ENCODE peak calls at places on chromosome 22, in seven cellular contexts. J is H9, T is neuronal stem cell, K is H1, G is mesendoderm, X is IMR-90, H is mesenchymal stem cell. Q is an unnamed sample.

GRCh38 chr22:21816472-21816786 is 51.0 kb downstream of the MAPK1 start:
- DNase-seq in J (no peak), T (no peak), K (no peak), G (no peak), X (no peak), H (no peak), Q (no peak)

GRCh38 chr22:27075891-27076290 is 418.5 kb downstream of the MIAT start:
- DNase-seq in J (no peak), T (no peak), K (no peak), G (no peak), X (no peak), H (no peak), Q (no peak)

GRCh38 chr22:26651840-26652239 is 5.5 kb upstream of the MIAT start:
- DNase-seq in J (no peak), T (no peak), K (no peak), G (no peak), X (no peak), H (no peak), Q (no peak)

GRCh38 chr22:50009251-50009650 is 3.3 kb downstream of the IL17REL start:
- DNase-seq in J (no peak), T (no peak), K (peak), G (no peak), X (no peak), H (no peak), Q (no peak)

GRCh38 chr22:39254789-39255298 is 10.1 kb upstream of the PDGFB start:
- DNase-seq in J (no peak), T (no peak), K (no peak), G (no peak), X (peak), H (peak), Q (peak)

GRCh38 chr22:49156662-49157285 is 670.9 kb downstream of the BRD1 start:
- DNase-seq in J (no peak), T (no peak), K (no peak), G (no peak), X (no peak), H (no peak), Q (no peak)

GRCh38 chr22:32309585-32310251 is 47.9 kb upstream of the RFPL3 start:
- DNase-seq in J (no peak), T (no peak), K (peak), G (peak), X (no peak), H (no peak), Q (no peak)

GRCh38 chr22:49350441-49351121 is 477.1 kb downstream of the BRD1 start:
- DNase-seq in J (peak), T (no peak), K (no peak), G (no peak), X (no peak), H (no peak), Q (no peak)

GRCh38 chr22:27962268-27963191 is 43.5 kb upstream of the PITPNB start:
- DNase-seq in J (no peak), T (no peak), K (no peak), G (no peak), X (peak), H (peak), Q (peak)

GRCh38 chr22:27879923-27880322 is 39.1 kb downstream of the PITPNB start:
- DNase-seq in J (no peak), T (no peak), K (no peak), G (peak), X (peak), H (peak), Q (peak)

GRCh38 chr22:36505998-36506635 is 723 bp downstream of the FOXRED2 start:
- DNase-seq in J (peak), T (no peak), K (no peak), G (no peak), X (no peak), H (no peak), Q (no peak)

GRCh38 chr22:48639896-48640732 is 1187.6 kb downstream of the BRD1 start:
- DNase-seq in J (no peak), T (no peak), K (no peak), G (no peak), X (no peak), H (no peak), Q (no peak)

GRCh38 chr22:29108137-29108536 is 35.3 kb downstream of the KREMEN1 start:
- DNase-seq in J (no peak), T (no peak), K (no peak), G (no peak), X (peak), H (peak), Q (peak)

GRCh38 chr22:47990486-47990885 is 1228.0 kb downstream of the TBC1D22A start:
- DNase-seq in J (no peak), T (no peak), K (no peak), G (no peak), X (no peak), H (no peak), Q (no peak)

GRCh38 chr22:49855491-49855911 is 1.9 kb downstream of the ZBED4 start:
- DNase-seq in J (no peak), T (no peak), K (no peak), G (no peak), X (peak), H (peak), Q (no peak)

GRCh38 chr22:27399161-27399560 is 402.4 kb downstream of the MN1 start:
- DNase-seq in J (no peak), T (no peak), K (no peak), G (no peak), X (no peak), H (no peak), Q (no peak)

GRCh38 chr22:33896154-33896800 is 24.0 kb downstream of the LARGE1 start:
- DNase-seq in J (no peak), T (no peak), K (no peak), G (no peak), X (no peak), H (no peak), Q (no peak)

GRCh38 chr22:39625554-39626537 is 55.3 kb downstream of the CACNA1I start:
- DNase-seq in J (no peak), T (no peak), K (no peak), G (no peak), X (no peak), H (no peak), Q (no peak)

GRCh38 chr22:24390576-24390975 is 36.8 kb upstream of the ADORA2A start:
- DNase-seq in J (no peak), T (no peak), K (no peak), G (no peak), X (no peak), H (peak), Q (no peak)

GRCh38 chr22:18060646-18061620 is 16.9 kb upstream of the PEX26 start:
- DNase-seq in J (no peak), T (no peak), K (no peak), G (peak), X (peak), H (peak), Q (no peak)

GRCh38 chr22:40345271-40345670 is 1.0 kb upstream of the ADSL start:
- DNase-seq in J (no peak), T (no peak), K (no peak), G (no peak), X (peak), H (peak), Q (peak)

GRCh38 chr22:48553694-48554308 is 1273.9 kb downstream of the BRD1 start:
- DNase-seq in J (no peak), T (no peak), K (no peak), G (no peak), X (no peak), H (no peak), Q (no peak)

GRCh38 chr22:20429254-20430100 is 8.1 kb downstream of the SCARF2 start:
- DNase-seq in J (peak), T (peak), K (peak), G (peak), X (no peak), H (no peak), Q (peak)

GRCh38 chr22:24190566-24191208 is 9.4 kb downstream of the SUSD2 start:
- DNase-seq in J (no peak), T (no peak), K (no peak), G (no peak), X (no peak), H (no peak), Q (no peak)

GRCh38 chr22:49726701-49727101 is 101.0 kb downstream of the BRD1 start:
- DNase-seq in J (no peak), T (no peak), K (no peak), G (no peak), X (no peak), H (no peak), Q (no peak)

GRCh38 chr22:33357894-33358440 is 299.8 kb upstream of the SYN3 start:
- DNase-seq in J (no peak), T (no peak), K (no peak), G (no peak), X (no peak), H (no peak), Q (no peak)

GRCh38 chr22:26660961-26661578 is 3.7 kb downstream of the MIAT start:
- DNase-seq in J (no peak), T (peak), K (no peak), G (peak), X (no peak), H (no peak), Q (no peak)

GRCh38 chr22:26529345-26529744 is 17.1 kb upstream of the TFIP11 start:
- DNase-seq in J (no peak), T (no peak), K (no peak), G (no peak), X (no peak), H (no peak), Q (peak)

GRCh38 chr22:50714631-50715179 is 23.3 kb upstream of the ACR start:
- DNase-seq in J (no peak), T (no peak), K (no peak), G (no peak), X (no peak), H (no peak), Q (no peak)

GRCh38 chr22:29797351-29797750 is 30.2 kb downstream of the UQCR10 start:
- DNase-seq in J (no peak), T (no peak), K (no peak), G (no peak), X (no peak), H (no peak), Q (no peak)

GRCh38 chr22:49514656-49515055 is 313.0 kb downstream of the BRD1 start:
- DNase-seq in J (peak), T (peak), K (no peak), G (no peak), X (no peak), H (no peak), Q (no peak)

GRCh38 chr22:49937758-49938564 is 19.5 kb downstream of the CRELD2 start:
- DNase-seq in J (no peak), T (no peak), K (no peak), G (no peak), X (no peak), H (no peak), Q (no peak)

GRCh38 chr22:42356547-42356946 is 75.7 kb downstream of the NFAM1 start:
- DNase-seq in J (no peak), T (no peak), K (no peak), G (no peak), X (no peak), H (no peak), Q (no peak)

GRCh38 chr22:48357196-48357595 is 1470.5 kb downstream of the BRD1 start:
- DNase-seq in J (peak), T (no peak), K (peak), G (peak), X (no peak), H (no peak), Q (no peak)

GRCh38 chr22:49395617-49396016 is 432.1 kb downstream of the BRD1 start:
- DNase-seq in J (peak), T (no peak), K (no peak), G (no peak), X (no peak), H (no peak), Q (no peak)

GRCh38 chr22:45134313-45134712 is 29.4 kb upstream of the NUP50 start:
- DNase-seq in J (no peak), T (no peak), K (no peak), G (no peak), X (no peak), H (no peak), Q (no peak)
- H2AK5ac ChIP-seq in J (no peak), T (no peak), K (no peak), G (no peak), X (no peak), H (no peak), Q (no peak)

GRCh38 chr22:35377735-35378134 is 3.2 kb upstream of the HMOX1 start:
- DNase-seq in J (peak), T (no peak), K (no peak), G (peak), X (no peak), H (no peak), Q (no peak)
- H3K4me2 ChIP-seq in J (no peak), T (no peak), K (peak), G (no peak), X (no peak), H (no peak), Q (no peak)

GRCh38 chr22:23075525-23076216 is 5.4 kb downstream of the GNAZ start:
- DNase-seq in J (no peak), T (no peak), K (no peak), G (no peak), X (no peak), H (no peak), Q (no peak)
- H3K23ac ChIP-seq in J (no peak), T (peak), K (no peak), G (no peak), X (no peak), H (no peak), Q (no peak)

GRCh38 chr22:31139066-31139465 is 1.2 kb downstream of the PLA2G3 start:
- DNase-seq in J (no peak), T (no peak), K (no peak), G (no peak), X (no peak), H (no peak), Q (no peak)
- H2AK5ac ChIP-seq in J (no peak), T (no peak), K (no peak), G (no peak), X (no peak), H (no peak), Q (no peak)

GRCh38 chr22:37661160-37661924 is 2.8 kb downstream of the PDXP start:
- DNase-seq in J (no peak), T (no peak), K (no peak), G (peak), X (peak), H (peak), Q (no peak)

GRCh38 chr22:37662039-37662438 is 3.5 kb downstream of the PDXP start:
- DNase-seq in J (no peak), T (no peak), K (no peak), G (no peak), X (no peak), H (no peak), Q (no peak)

GRCh38 chr22:37663521-37664140 is 5.1 kb downstream of the PDXP start:
- DNase-seq in J (no peak), T (no peak), K (no peak), G (no peak), X (peak), H (no peak), Q (peak)

GRCh38 chr22:37665487-37665886 is 7.0 kb downstream of the PDXP start:
- DNase-seq in J (no peak), T (no peak), K (no peak), G (no peak), X (no peak), H (no peak), Q (no peak)

DNA sequence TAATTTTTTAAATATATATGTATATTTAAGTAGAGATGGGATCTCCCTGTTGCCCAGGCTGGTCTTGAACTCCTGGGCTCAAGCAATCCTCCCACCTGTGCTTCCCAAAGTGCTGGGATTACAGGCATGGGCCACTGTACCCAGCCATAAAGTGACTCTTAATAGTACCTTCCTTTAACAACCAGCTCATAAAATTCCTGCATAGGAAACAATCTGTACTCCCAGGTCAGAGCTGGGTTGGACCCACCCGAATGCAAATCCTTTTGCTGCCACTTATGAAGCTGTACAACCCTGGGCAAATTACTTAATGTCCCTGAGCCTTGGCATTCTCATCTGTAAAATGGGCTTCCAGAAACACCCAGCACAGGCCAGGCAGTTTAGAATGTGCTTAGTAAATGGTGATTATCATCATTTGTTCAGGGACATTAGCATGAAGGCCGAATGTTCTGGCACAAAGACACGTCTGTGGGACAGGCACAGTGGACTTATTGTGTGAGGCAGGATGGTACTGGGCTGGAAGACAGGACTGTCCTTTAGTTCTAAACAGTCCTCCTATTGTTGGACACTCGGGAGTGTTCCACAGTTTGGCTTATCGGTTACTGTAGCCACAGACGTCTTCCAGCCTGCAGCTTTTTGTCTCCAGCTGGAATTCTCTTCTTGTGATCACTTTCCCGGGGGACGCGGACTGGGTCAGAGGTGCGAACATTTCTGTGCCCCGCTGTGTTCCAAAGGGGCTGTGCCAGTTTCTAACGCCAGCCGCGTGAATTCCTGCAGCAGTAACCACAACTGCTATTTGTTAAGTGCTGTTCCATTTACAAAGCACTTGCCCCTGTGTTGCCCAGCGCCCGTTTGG is 6.0 kb downstream of the PDXP start:
- DNase-seq in J (no peak), T (no peak), K (no peak), G (no peak), X (no peak), H (no peak), Q (no peak)
- H3K4me2 ChIP-seq in J (no peak), T (no peak), K (no peak), G (no peak), X (no peak), H (no peak), Q (no peak)

DNA sequence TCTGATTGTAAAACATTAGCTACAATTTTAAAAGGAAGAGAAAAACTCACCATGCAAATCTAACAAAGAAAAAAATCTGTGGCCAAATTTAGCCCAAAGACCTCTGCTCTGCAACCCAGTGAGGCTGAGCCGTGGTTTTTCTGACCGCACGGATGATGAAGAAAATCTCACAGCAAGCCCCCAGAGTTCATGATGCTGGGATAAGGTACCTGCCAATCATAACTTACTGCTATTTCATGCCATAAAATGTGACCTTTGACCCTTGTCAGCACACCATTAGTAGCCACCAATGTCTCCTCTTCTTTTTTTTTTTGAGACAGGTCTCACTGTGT is 11.1 kb downstream of the CERK start:
- DNase-seq in J (no peak), T (no peak), K (no peak), G (no peak), X (no peak), H (no peak), Q (no peak)
- H3K23ac ChIP-seq in J (no peak), T (no peak), K (no peak), G (no peak), X (no peak), H (no peak), Q (no peak)

DNA sequence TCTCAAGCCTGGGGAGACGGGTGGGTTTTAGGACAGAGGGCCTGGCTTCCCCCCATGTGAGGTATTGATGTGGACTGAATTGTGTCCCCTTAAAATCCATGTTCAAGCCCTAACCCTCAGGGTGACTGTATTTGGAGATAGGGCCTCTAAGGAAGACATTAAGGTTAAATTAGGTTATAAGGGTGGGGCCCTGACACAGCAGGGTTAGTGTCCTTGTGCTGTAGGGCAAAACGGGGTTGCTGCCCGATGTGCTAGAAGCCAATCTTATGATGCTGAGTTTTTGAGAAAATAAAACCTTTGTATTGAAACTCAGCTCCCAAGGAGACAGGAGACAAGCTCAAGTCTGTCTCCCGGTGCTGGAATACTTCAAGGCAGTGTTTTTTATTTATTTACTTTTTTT is 71.1 kb upstream of the NUP50 start:
- DNase-seq in J (no peak), T (no peak), K (no peak), G (no peak), X (no peak), H (no peak), Q (no peak)
- H2AK5ac ChIP-seq in J (no peak), T (no peak), K (no peak), G (no peak), X (no peak), H (no peak), Q (no peak)

Q was measured in trophoblast cell.